ENCODE peak calls at places on chromosome 17, in four cellular contexts. One of them, this sample, is unnamed.

GRCh38 chr17:56142325-56142724 is 10.9 kb upstream of the ANKFN1 start:
- DNase-seq in GM23248: peak
- DNase-seq in stimulated activated CD8-positive, alpha-beta memory T cell treated with anti-CD3 and anti-CD28 coated beads, Interleukin-2, amount 100 ng/mL, for 1 hour: no peak
- DNase-seq in mesothelial cell of epicardium: no peak
- DNase-seq in this sample: no peak

GRCh38 chr17:45123930-45124796 is 8.2 kb downstream of the PLCD3 start:
- DNase-seq in GM23248: peak
- DNase-seq in stimulated activated CD8-positive, alpha-beta memory T cell treated with anti-CD3 and anti-CD28 coated beads, Interleukin-2, amount 100 ng/mL, for 1 hour: no peak
- DNase-seq in mesothelial cell of epicardium: no peak
- DNase-seq in this sample: peak

GRCh38 chr17:77424585-77425344 is 284.0 kb downstream of the SEC14L1 start:
- DNase-seq in GM23248: peak
- DNase-seq in stimulated activated CD8-positive, alpha-beta memory T cell treated with anti-CD3 and anti-CD28 coated beads, Interleukin-2, amount 100 ng/mL, for 1 hour: no peak
- DNase-seq in mesothelial cell of epicardium: peak
- DNase-seq in this sample: peak

GRCh38 chr17:1232331-1232730 is 37.9 kb upstream of the BHLHA9 start:
- DNase-seq in GM23248: no peak
- DNase-seq in stimulated activated CD8-positive, alpha-beta memory T cell treated with anti-CD3 and anti-CD28 coated beads, Interleukin-2, amount 100 ng/mL, for 1 hour: no peak
- DNase-seq in mesothelial cell of epicardium: no peak
- DNase-seq in this sample: no peak

GRCh38 chr17:8700546-8700945 is 44.1 kb downstream of the CCDC42 start:
- DNase-seq in GM23248: no peak
- DNase-seq in stimulated activated CD8-positive, alpha-beta memory T cell treated with anti-CD3 and anti-CD28 coated beads, Interleukin-2, amount 100 ng/mL, for 1 hour: no peak
- DNase-seq in mesothelial cell of epicardium: no peak
- DNase-seq in this sample: no peak

GRCh38 chr17:30021708-30022317 is 80.4 kb downstream of the EFCAB5 start:
- DNase-seq in GM23248: peak
- DNase-seq in stimulated activated CD8-positive, alpha-beta memory T cell treated with anti-CD3 and anti-CD28 coated beads, Interleukin-2, amount 100 ng/mL, for 1 hour: no peak
- DNase-seq in mesothelial cell of epicardium: no peak
- DNase-seq in this sample: peak

GRCh38 chr17:79960788-79961522 is 74.7 kb downstream of the TBC1D16 start:
- DNase-seq in GM23248: no peak
- DNase-seq in stimulated activated CD8-positive, alpha-beta memory T cell treated with anti-CD3 and anti-CD28 coated beads, Interleukin-2, amount 100 ng/mL, for 1 hour: no peak
- DNase-seq in mesothelial cell of epicardium: no peak
- DNase-seq in this sample: no peak

GRCh38 chr17:40482722-40483121 is 18.7 kb downstream of the TNS4 start:
- DNase-seq in GM23248: no peak
- DNase-seq in stimulated activated CD8-positive, alpha-beta memory T cell treated with anti-CD3 and anti-CD28 coated beads, Interleukin-2, amount 100 ng/mL, for 1 hour: no peak
- DNase-seq in mesothelial cell of epicardium: no peak
- DNase-seq in this sample: no peak

GRCh38 chr17:43465049-43465448 is 18.7 kb upstream of the DHX8 start:
- DNase-seq in GM23248: no peak
- DNase-seq in stimulated activated CD8-positive, alpha-beta memory T cell treated with anti-CD3 and anti-CD28 coated beads, Interleukin-2, amount 100 ng/mL, for 1 hour: no peak
- DNase-seq in mesothelial cell of epicardium: no peak
- DNase-seq in this sample: no peak

GRCh38 chr17:38918129-38918913 is 7.1 kb upstream of the LASP1NB start:
- DNase-seq in GM23248: no peak
- DNase-seq in stimulated activated CD8-positive, alpha-beta memory T cell treated with anti-CD3 and anti-CD28 coated beads, Interleukin-2, amount 100 ng/mL, for 1 hour: no peak
- DNase-seq in mesothelial cell of epicardium: no peak
- DNase-seq in this sample: no peak

GRCh38 chr17:79747508-79748295 is 17.0 kb downstream of the ENPP7 start:
- DNase-seq in GM23248: peak
- DNase-seq in stimulated activated CD8-positive, alpha-beta memory T cell treated with anti-CD3 and anti-CD28 coated beads, Interleukin-2, amount 100 ng/mL, for 1 hour: no peak
- DNase-seq in mesothelial cell of epicardium: no peak
- DNase-seq in this sample: no peak

GRCh38 chr17:49266233-49266632 is 35.6 kb upstream of the PHOSPHO1 start:
- DNase-seq in GM23248: no peak
- DNase-seq in stimulated activated CD8-positive, alpha-beta memory T cell treated with anti-CD3 and anti-CD28 coated beads, Interleukin-2, amount 100 ng/mL, for 1 hour: no peak
- DNase-seq in mesothelial cell of epicardium: no peak
- DNase-seq in this sample: no peak

GRCh38 chr17:77479817-77480508 is 339.2 kb downstream of the SEC14L1 start:
- DNase-seq in GM23248: no peak
- DNase-seq in stimulated activated CD8-positive, alpha-beta memory T cell treated with anti-CD3 and anti-CD28 coated beads, Interleukin-2, amount 100 ng/mL, for 1 hour: no peak
- DNase-seq in mesothelial cell of epicardium: no peak
- DNase-seq in this sample: no peak

GRCh38 chr17:45042346-45043120 is 8.9 kb downstream of the DCAKD start:
- DNase-seq in GM23248: no peak
- DNase-seq in stimulated activated CD8-positive, alpha-beta memory T cell treated with anti-CD3 and anti-CD28 coated beads, Interleukin-2, amount 100 ng/mL, for 1 hour: no peak
- DNase-seq in mesothelial cell of epicardium: no peak
- DNase-seq in this sample: no peak

GRCh38 chr17:488993-489757 is 136.6 kb upstream of the RPH3AL start:
- DNase-seq in GM23248: peak
- DNase-seq in stimulated activated CD8-positive, alpha-beta memory T cell treated with anti-CD3 and anti-CD28 coated beads, Interleukin-2, amount 100 ng/mL, for 1 hour: no peak
- DNase-seq in mesothelial cell of epicardium: no peak
- DNase-seq in this sample: no peak

GRCh38 chr17:290626-291025 is 62.0 kb downstream of the RPH3AL start:
- DNase-seq in GM23248: no peak
- DNase-seq in stimulated activated CD8-positive, alpha-beta memory T cell treated with anti-CD3 and anti-CD28 coated beads, Interleukin-2, amount 100 ng/mL, for 1 hour: no peak
- DNase-seq in mesothelial cell of epicardium: peak
- DNase-seq in this sample: no peak

GRCh38 chr17:77959926-77960521 is 1.5 kb downstream of the TNRC6C start:
- DNase-seq in GM23248: no peak
- DNase-seq in stimulated activated CD8-positive, alpha-beta memory T cell treated with anti-CD3 and anti-CD28 coated beads, Interleukin-2, amount 100 ng/mL, for 1 hour: no peak
- DNase-seq in mesothelial cell of epicardium: no peak
- DNase-seq in this sample: no peak

GRCh38 chr17:44119798-44120197 is 3.6 kb downstream of the HDAC5 start:
- DNase-seq in GM23248: no peak
- DNase-seq in stimulated activated CD8-positive, alpha-beta memory T cell treated with anti-CD3 and anti-CD28 coated beads, Interleukin-2, amount 100 ng/mL, for 1 hour: no peak
- DNase-seq in mesothelial cell of epicardium: no peak
- DNase-seq in this sample: no peak

GRCh38 chr17:39132192-39132600 is 19.2 kb downstream of the PLXDC1 start:
- DNase-seq in GM23248: peak
- DNase-seq in stimulated activated CD8-positive, alpha-beta memory T cell treated with anti-CD3 and anti-CD28 coated beads, Interleukin-2, amount 100 ng/mL, for 1 hour: no peak
- DNase-seq in mesothelial cell of epicardium: no peak
- DNase-seq in this sample: no peak

GRCh38 chr17:50133028-50133768 is 3.2 kb upstream of the SAMD14 start:
- DNase-seq in GM23248: peak
- DNase-seq in stimulated activated CD8-positive, alpha-beta memory T cell treated with anti-CD3 and anti-CD28 coated beads, Interleukin-2, amount 100 ng/mL, for 1 hour: no peak
- DNase-seq in mesothelial cell of epicardium: no peak
- DNase-seq in this sample: no peak

This sample was measured in Kasumi-1.